ENCODE peak calls at places on chromosomes 7 and 10, in eight cellular contexts. V is Calu3, Y is astrocyte, Q is cardiac muscle cell, U is lung, R is GM13977, D is PC-3, T is NB4. J is an unnamed sample.

GRCh38 chr10:62252051-62252450 is 16.6 kb downstream of the RTKN2 start:
- DNase-seq in R (no peak), Q (no peak), U (no peak), D (no peak), Y (no peak), V (no peak), T (no peak), J (no peak)

GRCh38 chr10:6239213-6239991 is 36.7 kb downstream of the PFKFB3 start:
- DNase-seq in U (peak), R (peak), T (peak), V (peak), Y (peak), Q (peak), D (peak), J (no peak)

GRCh38 chr7:91020611-91021385 is 243.4 kb upstream of the FZD1 start:
- DNase-seq in R (no peak), D (no peak), V (no peak), U (no peak), T (no peak), Q (no peak), Y (peak), J (no peak)

GRCh38 chr7:101560856-101561255 is 68.2 kb downstream of the MYL10 start:
- DNase-seq in D (no peak), V (no peak), U (no peak), Y (no peak), Q (no peak), T (no peak), R (no peak), J (no peak)

GRCh38 chr7:35704261-35704660 is 9.3 kb upstream of the HERPUD2 start:
- DNase-seq in V (no peak), R (no peak), Y (no peak), Q (no peak), U (no peak), D (no peak), T (no peak), J (no peak)

GRCh38 chr10:116324951-116325635 is 845 bp downstream of the CCDC172 start:
- DNase-seq in Y (no peak), Q (no peak), U (no peak), D (no peak), R (no peak), T (no peak), V (no peak), J (no peak)

GRCh38 chr7:159066816-159067601 is 77.7 kb downstream of the VIPR2 start:
- DNase-seq in U (no peak), T (no peak), Q (no peak), Y (no peak), R (no peak), V (no peak), D (no peak), J (no peak)

GRCh38 chr7:2309889-2310331 is 4.3 kb downstream of the SNX8 start:
- DNase-seq in Q (peak), V (no peak), T (no peak), R (no peak), D (peak), Y (peak), U (no peak), J (no peak)

GRCh38 chr7:7098280-7098818 is 84.0 kb upstream of the C1GALT1 start:
- DNase-seq in R (no peak), Q (no peak), Y (no peak), U (no peak), T (no peak), V (no peak), D (peak), J (no peak)

GRCh38 chr7:82467020-82467419 is 23.4 kb upstream of the CACNA2D1 start:
- DNase-seq in T (no peak), V (no peak), R (no peak), D (no peak), Y (no peak), U (no peak), Q (no peak), J (no peak)

GRCh38 chr7:147276783-147277370 is 1160.3 kb downstream of the CNTNAP2 start:
- DNase-seq in D (peak), U (no peak), T (no peak), Y (no peak), Q (no peak), V (no peak), R (no peak), J (no peak)

GRCh38 chr10:35184527-35185171 is 58.0 kb downstream of the CREM start:
- DNase-seq in Y (no peak), V (no peak), U (no peak), Q (no peak), D (no peak), R (peak), T (no peak), J (no peak)

GRCh38 chr10:83166344-83166743 is 973.0 kb upstream of the GHITM start:
- DNase-seq in U (no peak), Y (no peak), T (peak), R (no peak), Q (no peak), V (no peak), D (no peak), J (peak)

GRCh38 chr7:129438839-129439640 is 4.8 kb downstream of the STRIP2 start:
- DNase-seq in R (no peak), V (peak), U (no peak), Q (peak), D (peak), T (peak), Y (peak), J (no peak)

DNA sequence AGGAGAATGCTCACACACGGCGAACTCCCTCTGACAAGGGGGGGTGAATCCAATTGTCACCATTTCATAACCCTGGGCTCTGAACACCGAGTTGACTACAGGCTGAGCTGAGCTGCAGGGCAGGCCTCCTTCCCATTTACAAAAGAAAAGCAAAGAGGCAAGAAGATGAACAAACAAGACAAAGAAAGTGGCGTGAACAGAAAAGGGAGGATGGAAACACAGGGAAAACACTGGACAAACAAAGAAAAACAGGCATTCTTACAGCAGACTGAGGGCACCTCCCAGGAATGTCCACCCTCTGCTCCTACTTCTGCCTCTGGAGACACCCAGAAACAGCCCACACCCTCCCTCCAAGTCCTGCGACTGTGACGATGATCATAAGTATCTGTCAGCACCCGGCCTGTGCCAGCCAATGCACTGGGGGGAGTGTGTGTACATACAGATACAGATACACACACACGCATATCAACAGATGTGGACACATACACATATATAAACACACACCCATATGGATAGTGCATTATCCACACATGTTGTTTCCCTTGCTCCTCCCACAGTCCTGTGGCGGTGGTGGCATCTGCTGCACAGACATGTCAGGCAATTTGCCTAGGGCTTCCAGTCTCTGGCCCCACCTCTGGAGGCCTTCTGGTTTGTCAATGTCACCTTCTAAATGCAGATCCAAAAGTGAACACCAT is 66.2 kb downstream of the FAM53B start:
- DNase-seq in Y (no peak), U (no peak), V (no peak), D (no peak), Q (peak), R (no peak), T (no peak), J (no peak)
- TF ChIP-seq CTCF in Y (no peak), U (no peak), V (no peak), D (no peak), Q (no peak), R (no peak), T (no peak), J (no peak)

DNA sequence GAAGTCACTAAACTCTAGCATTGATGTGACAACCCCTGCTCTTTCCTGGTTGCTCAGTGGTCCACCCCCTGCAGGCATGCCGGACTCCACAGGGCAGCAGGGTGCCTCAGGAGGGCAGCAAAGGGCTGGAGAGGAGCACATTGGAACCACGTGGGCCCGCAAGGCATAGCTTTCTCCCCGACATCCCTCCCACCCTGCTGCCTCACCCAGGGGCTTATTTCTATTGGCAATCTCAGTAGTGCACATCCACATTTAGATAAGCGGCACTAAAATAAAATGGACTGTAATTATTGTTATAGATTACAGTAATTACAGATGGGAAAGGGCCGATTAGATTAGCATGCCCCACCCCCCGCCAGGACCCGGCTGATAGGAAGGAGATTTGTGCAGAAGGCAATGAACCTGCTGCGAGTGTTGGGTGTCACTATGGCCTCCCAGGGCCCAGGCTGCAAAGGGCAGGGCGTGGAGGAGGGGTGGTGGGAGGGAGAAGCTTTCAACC is 580.1 kb downstream of the GRID1 start:
- DNase-seq in U (no peak), D (no peak), R (no peak), Q (no peak), T (peak), Y (no peak), V (peak), J (peak)
- TF ChIP-seq CTCF in U (no peak), D (no peak), R (no peak), Q (no peak), T (peak), Y (no peak), V (no peak), J (no peak)

GRCh38 chr10:99799613-99800012 is 17.2 kb downstream of the ABCC2 start:
- DNase-seq in D (no peak), V (no peak), U (no peak), Q (no peak), T (no peak), R (no peak), Y (no peak), J (no peak)
- TF ChIP-seq CTCF in D (no peak), V (no peak), U (no peak), Q (no peak), T (no peak), R (no peak), Y (no peak), J (no peak)

DNA sequence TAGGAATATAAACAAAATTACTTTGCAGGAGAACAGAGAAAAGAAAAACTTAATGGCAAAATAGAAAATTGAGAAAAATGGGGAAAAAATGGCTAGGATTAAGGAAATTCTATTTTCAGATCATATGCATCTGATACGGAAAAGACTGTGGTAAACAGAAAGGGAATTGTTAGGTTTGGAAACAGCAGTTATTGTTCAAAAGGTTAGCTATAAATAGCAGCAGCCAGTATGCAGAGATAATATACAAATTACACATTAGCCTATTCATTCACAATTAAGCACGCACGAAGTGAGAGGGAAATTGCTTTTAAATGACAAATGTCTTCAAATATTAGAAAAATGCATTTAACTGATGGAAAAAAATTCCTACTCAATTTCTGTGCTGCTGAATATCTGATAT is 224.1 kb upstream of the FAM3C start:
- DNase-seq in Y (no peak), V (no peak), U (no peak), R (no peak), T (no peak), Q (no peak), D (no peak), J (no peak)
- TF ChIP-seq CTCF in Y (no peak), V (no peak), U (no peak), R (no peak), T (no peak), Q (no peak), D (no peak), J (no peak)

GRCh38 chr7:99839560-99840011 is 11.8 kb downstream of the CYP3A43 start:
- DNase-seq in Q (no peak), T (no peak), V (no peak), D (peak), U (no peak), R (no peak), Y (no peak), J (no peak)
- TF ChIP-seq CTCF in Q (no peak), T (no peak), V (no peak), D (no peak), U (no peak), R (no peak), Y (no peak), J (no peak)

DNA sequence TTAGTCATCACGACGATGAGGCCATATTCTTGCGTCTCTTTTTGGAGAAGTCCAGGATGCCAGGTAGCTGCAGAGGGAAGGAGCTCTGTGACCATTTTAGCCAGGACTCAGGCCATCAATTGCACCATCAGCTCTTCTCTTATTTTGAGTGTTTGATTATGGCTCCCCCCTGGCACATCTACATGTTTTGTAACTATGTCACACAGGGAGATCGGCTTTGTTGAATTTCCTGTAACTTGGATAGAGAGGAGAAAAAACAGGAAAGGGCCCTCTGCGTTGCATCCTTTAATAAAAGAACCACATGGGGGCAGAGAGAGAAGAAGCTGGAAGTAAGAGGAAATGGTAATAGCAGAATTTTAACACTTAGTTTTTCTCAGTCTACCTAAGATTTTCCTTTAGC is 414.1 kb downstream of the LRMDA start:
- DNase-seq in D (no peak), R (no peak), T (no peak), V (no peak), U (no peak), Q (no peak), Y (no peak), J (no peak)
- TF ChIP-seq CTCF in D (no peak), R (no peak), T (no peak), V (no peak), U (no peak), Q (no peak), Y (no peak), J (no peak)

DNA sequence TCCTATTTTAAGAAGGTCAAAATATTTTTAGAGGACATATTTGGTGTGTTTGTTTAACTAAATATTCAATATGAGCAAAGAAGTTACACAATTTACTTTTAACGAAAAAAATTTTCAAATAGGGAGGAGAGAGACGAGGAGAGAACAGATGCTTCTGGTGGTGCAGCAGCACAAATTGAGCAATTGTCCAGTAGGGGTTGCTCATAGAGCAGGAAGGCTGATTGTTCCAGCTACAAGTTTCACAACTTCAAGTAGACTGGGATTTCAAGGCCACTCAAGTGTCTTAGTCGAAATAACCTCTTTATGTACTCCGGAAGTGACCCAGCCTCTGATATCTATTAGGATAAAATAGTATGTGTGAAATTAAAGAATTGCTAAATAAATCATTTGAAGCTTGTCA is 197.9 kb downstream of the HDAC9 start:
- DNase-seq in D (peak), Y (peak), Q (peak), U (no peak), V (peak), T (peak), R (no peak), J (no peak)
- TF ChIP-seq CTCF in D (peak), Y (peak), Q (peak), U (no peak), V (peak), T (peak), R (no peak), J (peak)